ENCODE peak calls at places on chromosomes 6 and 20, in five cellular contexts. B is left lung, G is cardiac fibroblast, U is adrenal gland, V is cardiac muscle cell. J is an unnamed sample.
A peak's percentile ranks its signal among the peaks of the same experiment; 100 is the strongest.

GRCh38 chr20:11712611-11713160 is 205.0 kb upstream of the BTBD3 start:
- DNase-seq in B (no peak), G (no peak), U (no peak), V (no peak), J (no peak)

GRCh38 chr6:43917878-43918382 is 147.9 kb downstream of the VEGFA start:
- DNase-seq in B (no peak), G (peak; percentile 83), U (no peak), V (peak; percentile 89), J (peak; percentile 61)

GRCh38 chr6:4359108-4359710 is 223.8 kb upstream of the ECI2 start:
- DNase-seq in B (peak; percentile 46), G (peak; percentile 48), U (peak; percentile 37), V (no peak), J (no peak)

GRCh38 chr6:1746919-1747460 is 137.3 kb downstream of the FOXC1 start:
- DNase-seq in B (no peak), G (no peak), U (no peak), V (no peak), J (no peak)

GRCh38 chr6:73803562-73804221 is 107.7 kb downstream of the CD109 start:
- DNase-seq in B (no peak), G (peak; percentile 95), U (no peak), V (peak; percentile 91), J (peak; percentile 93)

GRCh38 chr20:35269055-35269781 is 8.7 kb downstream of the MMP24OS start:
- DNase-seq in B (peak; percentile 85), G (peak; percentile 69), U (peak; percentile 58), V (peak; percentile 72), J (peak; percentile 72)

GRCh38 chr20:5612476-5613291 is 137.5 kb upstream of the SHLD1 start:
- DNase-seq in B (no peak), G (peak; percentile 65), U (no peak), V (peak; percentile 46), J (peak; percentile 68)

GRCh38 chr20:62751551-62752150 is 43.0 kb downstream of the NTSR1 start:
- DNase-seq in B (peak; percentile 55), G (no peak), U (no peak), V (no peak), J (no peak)

GRCh38 chr6:55131616-55132015 is 42.7 kb upstream of the HCRTR2 start:
- DNase-seq in B (no peak), G (no peak), U (no peak), V (no peak), J (no peak)

GRCh38 chr20:43119720-43120119 is 70.0 kb downstream of the PTPRT start:
- DNase-seq in B (no peak), G (no peak), U (no peak), V (no peak), J (no peak)

GRCh38 chr6:113540491-113540890 is 316.7 kb upstream of the MARCKS start:
- DNase-seq in B (no peak), G (peak; percentile 64), U (no peak), V (no peak), J (no peak)

GRCh38 chr20:25179439-25180089 is 15.9 kb upstream of the ENTPD6 start:
- DNase-seq in B (no peak), G (no peak), U (no peak), V (no peak), J (no peak)
- H3K4me3 ChIP-seq in B (no peak overlapping the region), G (no peak overlapping the region), U (no peak overlapping the region), V (no peak overlapping the region), J (no peak overlapping the region)

DNA sequence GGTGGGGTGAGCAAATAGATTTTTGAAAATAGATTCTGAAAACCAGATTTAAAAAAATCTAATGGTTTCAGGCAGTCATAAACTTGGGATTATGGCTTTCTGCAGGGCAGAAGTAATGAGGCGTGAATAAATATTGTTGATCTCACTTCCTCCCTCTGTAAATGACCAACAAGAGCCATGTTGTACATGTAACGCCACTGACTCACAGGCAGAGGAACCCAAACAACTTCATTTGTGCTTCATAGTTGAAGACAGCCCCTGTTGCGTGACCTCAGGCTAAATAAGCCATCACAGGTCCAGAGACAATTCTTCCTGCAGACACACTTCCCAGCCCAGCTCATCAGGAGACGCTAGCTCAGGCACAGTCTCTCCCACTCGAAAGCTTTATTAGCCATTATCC is 59.1 kb upstream of the F13A1 start:
- DNase-seq in B (no peak), G (no peak), U (no peak), V (no peak), J (no peak)
- TF ChIP-seq CTCF in B (no peak), G (no peak), U (no peak), V (no peak), J (no peak)

GRCh38 chr20:45306431-45306982 is at the start of gene RBPJL:
- DNase-seq in B (peak; percentile 89), G (no peak), U (no peak), V (peak; percentile 14), J (no peak)
- H3K4me3 ChIP-seq in B (no peak within 1 kb of the TSS), G (no peak within 1 kb of the TSS), U (no peak within 1 kb of the TSS), V (no peak within 1 kb of the TSS), J (no peak within 1 kb of the TSS)

DNA sequence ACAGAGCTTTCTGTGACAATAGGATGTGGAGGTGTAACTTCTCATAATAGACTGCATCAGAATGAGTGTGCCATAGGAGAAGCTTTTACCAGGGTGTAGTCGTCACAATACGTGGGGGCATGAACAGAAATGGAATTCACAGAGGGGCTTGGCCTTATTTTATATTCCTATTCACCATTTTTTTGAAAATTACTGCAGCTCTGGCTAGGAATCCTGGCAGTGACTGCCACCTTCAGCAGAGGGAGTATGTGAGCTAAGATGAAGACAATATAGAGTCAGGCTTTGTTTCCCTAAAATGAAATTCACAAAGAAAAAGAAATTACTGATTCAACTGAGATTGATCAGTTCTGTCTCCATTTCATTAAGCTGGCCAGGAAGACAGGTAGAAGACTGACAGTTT is 13.9 kb downstream of the TOMM6 start:
- DNase-seq in B (no peak), G (peak; percentile 59), U (no peak), V (peak; percentile 54), J (peak; percentile 60)
- TF ChIP-seq CTCF in B (peak; percentile 25), G (peak; percentile 77), U (peak; percentile 13), V (peak; percentile 77), J (peak; percentile 85)

GRCh38 chr6:143061597-143062385 is 1.1 kb downstream of the AIG1 start:
- DNase-seq in B (no peak), G (peak; percentile 42), U (no peak), V (no peak), J (no peak)

GRCh38 chr6:143063631-143064030 is 2.9 kb downstream of the AIG1 start:
- DNase-seq in B (no peak), G (no peak), U (no peak), V (no peak), J (no peak)

GRCh38 chr6:143062551-143062950 is 1.9 kb downstream of the AIG1 start:
- DNase-seq in B (no peak), G (no peak), U (no peak), V (no peak), J (no peak)

GRCh38 chr6:143068001-143068400 is 7.3 kb downstream of the AIG1 start:
- DNase-seq in B (no peak), G (peak; percentile 23), U (no peak), V (no peak), J (no peak)

DNA sequence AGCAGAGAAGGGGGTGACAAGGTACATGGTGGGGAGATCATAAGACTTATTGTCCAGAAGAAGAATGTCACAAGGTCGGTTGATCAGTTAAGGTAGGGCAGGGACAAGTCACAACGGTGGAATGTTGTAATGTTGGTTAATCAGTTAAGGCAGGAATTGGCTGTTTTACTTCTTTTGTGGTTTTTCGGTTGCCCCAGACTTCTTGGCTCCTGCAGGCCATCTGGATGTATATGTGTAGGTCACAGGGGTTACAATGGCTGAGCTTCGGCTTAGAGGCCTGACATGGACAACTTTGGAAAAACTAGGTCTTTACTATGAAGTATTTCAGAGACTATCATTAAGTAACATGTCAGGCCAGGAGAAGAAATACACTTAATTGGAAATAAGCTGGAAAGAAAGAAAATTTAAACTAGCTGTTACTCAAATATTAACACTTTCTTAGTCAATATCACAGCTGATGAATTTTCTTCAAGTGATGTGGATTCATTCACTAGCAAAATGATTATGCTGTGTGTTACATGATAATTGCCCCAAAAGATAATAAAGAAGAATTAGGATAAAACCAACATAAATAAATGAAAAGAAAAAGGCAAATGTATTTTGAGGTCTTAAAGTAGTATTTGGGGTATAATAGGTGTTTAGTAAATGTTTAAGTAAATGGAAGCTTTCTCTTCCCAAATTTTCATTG is 4.5 kb downstream of the AIG1 start:
- DNase-seq in B (no peak), G (peak; percentile 57), U (no peak), V (peak; percentile 45), J (peak; percentile 21)
- H3K4me3 ChIP-seq in B (no peak overlapping the region), G (no peak overlapping the region), U (no peak overlapping the region), V (no peak overlapping the region), J (no peak overlapping the region)

GRCh38 chr6:42228305-42228704 is 10.6 kb upstream of the MRPS10 start:
- DNase-seq in B (no peak), G (no peak), U (no peak), V (no peak), J (no peak)

GRCh38 chr6:42229720-42230119 is 12.1 kb upstream of the MRPS10 start:
- DNase-seq in B (no peak), G (no peak), U (no peak), V (no peak), J (no peak)

GRCh38 chr6:42232035-42232434 is 14.4 kb upstream of the MRPS10 start:
- DNase-seq in B (no peak), G (no peak), U (no peak), V (no peak), J (no peak)

GRCh38 chr6:42227173-42227850 is 9.7 kb upstream of the MRPS10 start:
- DNase-seq in B (no peak), G (no peak), U (no peak), V (no peak), J (no peak)

DNA sequence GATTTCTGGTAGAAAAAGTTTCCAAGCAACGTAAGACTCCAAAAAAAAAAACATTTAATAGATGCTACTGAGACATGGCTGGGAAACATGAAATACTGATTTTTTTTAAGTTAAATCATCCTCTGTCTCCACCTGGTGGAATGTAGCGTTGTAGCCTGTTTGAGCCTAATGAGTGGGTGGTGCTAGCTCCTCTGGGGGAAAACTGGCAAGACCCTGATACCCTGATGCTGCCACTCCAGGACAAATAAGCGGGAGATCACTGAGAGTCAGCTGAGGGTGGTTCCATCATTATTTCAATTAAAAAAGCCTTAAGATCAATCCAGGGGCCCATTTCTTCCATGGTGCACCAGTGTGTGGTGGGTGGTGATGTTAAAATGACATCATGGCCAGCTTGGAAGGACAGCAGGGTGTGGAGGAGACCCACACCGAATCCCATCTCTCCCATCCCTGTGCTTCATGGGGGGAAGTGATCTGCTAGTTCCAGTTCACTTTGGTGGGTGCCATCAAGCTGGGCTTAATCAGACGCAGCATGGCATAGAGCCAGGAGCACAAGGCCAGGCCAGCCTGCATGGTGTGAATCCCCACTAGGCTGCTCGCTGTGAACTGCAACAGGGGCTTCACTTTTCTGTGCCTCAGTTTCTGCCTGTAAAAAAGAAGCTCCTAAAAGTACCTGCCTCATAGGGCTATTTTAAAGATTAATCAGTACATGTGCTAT is 12.8 kb upstream of the MRPS10 start:
- DNase-seq in B (no peak), G (peak; percentile 30), U (peak; percentile 32), V (no peak), J (peak; percentile 27)
- TF ChIP-seq CTCF in B (no peak), G (peak; percentile 42), U (no peak), V (peak; percentile 35), J (peak; percentile 45)

GRCh38 chr20:47353224-47353696 is 3.2 kb downstream of the ZMYND8 start:
- DNase-seq in B (no peak), G (no peak), U (no peak), V (no peak), J (no peak)
- H3K4me3 ChIP-seq in B (peak overlapping the region; percentile 21), G (peak overlapping the region; percentile 31), U (no peak overlapping the region), V (peak overlapping the region; percentile 23), J (peak overlapping the region; percentile 63)

DNA sequence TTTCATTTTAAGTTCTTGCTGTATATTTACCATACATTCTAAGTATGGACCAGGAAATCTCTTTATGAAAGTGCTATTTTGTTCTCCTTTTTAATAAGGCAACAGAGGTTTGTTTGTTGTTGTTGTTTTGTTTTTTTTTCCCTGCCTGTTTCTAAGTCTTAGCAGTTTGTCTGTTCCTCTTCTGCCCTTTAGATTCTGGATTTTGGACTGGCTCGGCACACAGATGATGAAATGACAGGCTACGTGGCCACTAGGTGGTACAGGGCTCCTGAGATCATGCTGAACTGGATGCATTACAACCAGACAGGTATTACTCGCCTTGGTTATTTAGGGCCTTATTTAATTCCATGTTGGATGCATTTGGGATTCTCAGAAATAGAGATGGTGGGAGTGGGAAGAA is 48.0 kb downstream of the MAPK14 start:
- DNase-seq in B (no peak), G (no peak), U (no peak), V (no peak), J (no peak)
- TF ChIP-seq CTCF in B (peak; percentile 20), G (no peak), U (no peak), V (no peak), J (peak; percentile 8)

J was measured in fibroblast of pulmonary artery.